ENCODE peak calls at places on chromosomes 1 and 21, in six cellular contexts. B is neural progenitor cell, J is fibroblast of lung, T is BJ, S is mucosa of descending colon, Z is HFF-Myc. O is an unnamed sample.
A peak's percentile ranks its signal among the peaks of the same experiment; 100 is the strongest.

GRCh38 chr1:246176126-246177024 is 330.7 kb downstream of the SMYD3 start:
- DNase-seq in B (no peak), J (no peak), T (no peak), S (no peak), Z (no peak), O (no peak)

GRCh38 chr1:164265232-164265631 is 293.8 kb upstream of the PBX1 start:
- DNase-seq in B (no peak), J (peak; percentile 8), T (no peak), S (peak; percentile 9), Z (no peak), O (no peak)

GRCh38 chr1:228646717-228647522 is 88.4 kb upstream of the RHOU start:
- DNase-seq in B (peak; percentile 60), J (peak; percentile 41), T (no peak), S (peak; percentile 21), Z (peak; percentile 17), O (no peak)

GRCh38 chr1:224629965-224630364 is 13.8 kb downstream of the CNIH3 start:
- DNase-seq in B (no peak), J (no peak), T (no peak), S (no peak), Z (no peak), O (no peak)

GRCh38 chr1:30197616-30197934 is 525.8 kb downstream of the MATN1 start:
- DNase-seq in B (no peak), J (peak; percentile 62), T (no peak), S (no peak), Z (no peak), O (no peak)

GRCh38 chr21:28342229-28342810 is 650.4 kb downstream of the LTN1 start:
- DNase-seq in B (no peak), J (no peak), T (no peak), S (no peak), Z (no peak), O (no peak)

GRCh38 chr21:25385912-25386474 is 221.3 kb downstream of the MRPL39 start:
- DNase-seq in B (peak; percentile 78), J (peak; percentile 78), T (no peak), S (peak; percentile 3), Z (peak; percentile 52), O (peak; percentile 32)

GRCh38 chr1:224650329-224650728 is 34.2 kb downstream of the CNIH3 start:
- DNase-seq in B (no peak), J (no peak), T (no peak), S (no peak), Z (no peak), O (no peak)

GRCh38 chr1:240310226-240310925 is 218.7 kb downstream of the FMN2 start:
- DNase-seq in B (no peak), J (peak; percentile 89), T (peak; percentile 71), S (no peak), Z (peak; percentile 77), O (no peak)

GRCh38 chr1:212951058-212951923 is 950 bp downstream of the VASH2 start:
- DNase-seq in B (peak; percentile 52), J (no peak), T (no peak), S (no peak), Z (no peak), O (no peak)

GRCh38 chr1:54623216-54624007 is at the start of gene FAM151A:
- DNase-seq in B (no peak), J (no peak), T (no peak), S (peak; percentile 35), Z (no peak), O (no peak)

GRCh38 chr1:17866451-17867029 is 111.4 kb downstream of the ACTL8 start:
- DNase-seq in B (no peak), J (peak; percentile 92), T (peak; percentile 80), S (no peak), Z (no peak), O (peak; percentile 56)

GRCh38 chr1:55559111-55559510 is 343.9 kb upstream of the USP24 start:
- DNase-seq in B (no peak), J (no peak), T (no peak), S (no peak), Z (no peak), O (no peak)

GRCh38 chr21:44477712-44478111 is 22.4 kb downstream of the LRRC3 start:
- DNase-seq in B (no peak), J (no peak), T (no peak), S (no peak), Z (no peak), O (no peak)

GRCh38 chr1:231626951-231627614 is 493 bp downstream of the DISC1 start:
- DNase-seq in B (peak; percentile 78), J (peak; percentile 37), T (no peak), S (peak; percentile 68), Z (no peak), O (no peak)

GRCh38 chr1:231628207-231628876 is 1.8 kb downstream of the DISC1 start:
- DNase-seq in B (no peak), J (no peak), T (peak; percentile 34), S (no peak), Z (no peak), O (no peak)

GRCh38 chr1:231629132-231629531 is 2.5 kb downstream of the DISC1 start:
- DNase-seq in B (no peak), J (no peak), T (no peak), S (peak; percentile 63), Z (no peak), O (no peak)

GRCh38 chr1:231625975-231626534 is 535 bp upstream of the DISC1 start:
- DNase-seq in B (no peak), J (no peak), T (no peak), S (no peak), Z (no peak), O (no peak)

DNA sequence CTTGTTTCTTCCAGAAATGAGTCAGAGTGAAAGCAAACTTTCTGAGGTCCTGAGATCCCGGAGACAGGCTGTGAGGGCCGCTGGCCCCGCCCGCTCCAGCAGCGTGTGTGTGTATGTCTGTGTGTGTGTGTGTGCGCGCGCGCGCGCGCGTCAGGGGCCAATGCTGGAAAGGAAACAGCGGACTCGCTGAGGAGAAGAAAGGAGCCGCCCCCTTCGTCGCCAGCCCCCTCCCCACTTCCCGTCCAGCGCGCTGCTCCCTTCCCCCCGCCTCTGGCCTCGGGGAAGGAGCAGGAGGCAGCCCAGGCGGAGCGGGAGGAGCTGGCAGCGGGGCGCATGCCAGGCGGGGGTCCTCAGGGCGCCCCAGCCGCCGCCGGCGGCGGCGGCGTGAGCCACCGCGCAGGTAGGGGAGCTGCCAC is at the start of gene DISC1:
- DNase-seq in B (peak; percentile 93), J (peak; percentile 93), T (peak; percentile 49), S (peak; percentile 82), Z (peak; percentile 69), O (no peak)
- H3K4me3 ChIP-seq in B (peak within 1 kb of the TSS; percentile 85), J (peak within 1 kb of the TSS; percentile 84), T (peak within 1 kb of the TSS; percentile 84), S (peak within 1 kb of the TSS; percentile 52), Z (peak within 1 kb of the TSS; percentile 63), O (peak within 1 kb of the TSS; percentile 83)

GRCh38 chr1:225880636-225881035 is 1.5 kb downstream of the TMEM63A start:
- DNase-seq in B (no peak), J (no peak), T (no peak), S (no peak), Z (no peak), O (no peak)

GRCh38 chr1:225878282-225878681 is 3.9 kb downstream of the TMEM63A start:
- DNase-seq in B (no peak), J (no peak), T (no peak), S (no peak), Z (no peak), O (no peak)

GRCh38 chr1:225881081-225882007 is 836 bp downstream of the TMEM63A start:
- DNase-seq in B (peak; percentile 48), J (peak; percentile 44), T (no peak), S (peak; percentile 78), Z (no peak), O (no peak)

GRCh38 chr1:225880210-225880584 is 2.0 kb downstream of the TMEM63A start:
- DNase-seq in B (no peak), J (no peak), T (no peak), S (peak; percentile 55), Z (no peak), O (no peak)

GRCh38 chr1:225879521-225880209 is 2.5 kb downstream of the TMEM63A start:
- DNase-seq in B (no peak), J (no peak), T (no peak), S (peak; percentile 59), Z (no peak), O (no peak)
- H3K4me3 ChIP-seq in B (no peak overlapping the region), J (no peak overlapping the region), T (no peak overlapping the region), S (no peak overlapping the region), Z (no peak overlapping the region), O (peak overlapping the region; percentile 97)

DNA sequence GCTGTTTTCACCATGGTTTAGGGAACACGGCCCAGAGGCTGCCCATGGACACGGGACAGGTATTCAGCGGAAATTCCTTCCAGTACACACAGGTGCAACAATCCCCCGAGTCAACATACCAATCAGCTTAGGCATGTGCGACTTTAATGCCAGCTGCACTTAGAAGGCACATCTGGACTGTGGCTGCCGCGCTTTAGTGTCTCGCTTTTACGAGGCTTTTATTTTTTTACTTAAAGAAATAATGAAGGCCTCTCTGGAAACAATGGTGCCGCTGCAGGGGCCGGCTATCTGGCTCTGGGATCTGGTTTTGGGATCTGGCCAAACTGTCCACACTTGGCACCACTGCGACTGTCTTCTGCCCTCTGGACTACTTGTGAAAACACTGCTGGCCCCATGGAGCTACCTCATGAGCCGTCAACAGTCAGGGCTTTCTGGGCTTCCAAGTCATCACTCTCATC is 55.5 kb downstream of the SLC66A1 start:
- DNase-seq in B (no peak), J (no peak), T (no peak), S (no peak), Z (no peak), O (no peak)
- H3K4me3 ChIP-seq in B (no peak overlapping the region), J (no peak overlapping the region), T (no peak overlapping the region), S (no peak overlapping the region), Z (no peak overlapping the region), O (no peak overlapping the region)

GRCh38 chr1:203028067-203028783 is 1.9 kb downstream of the PPFIA4 start:
- DNase-seq in B (no peak), J (no peak), T (no peak), S (no peak), Z (no peak), O (no peak)

GRCh38 chr1:203028784-203029553 is 2.7 kb downstream of the PPFIA4 start:
- DNase-seq in B (no peak), J (no peak), T (no peak), S (no peak), Z (no peak), O (no peak)

GRCh38 chr1:203031467-203031866 is 5.2 kb downstream of the PPFIA4 start:
- DNase-seq in B (no peak), J (no peak), T (no peak), S (no peak), Z (no peak), O (no peak)

GRCh38 chr1:203026666-203027663 is 674 bp downstream of the PPFIA4 start:
- DNase-seq in B (no peak), J (no peak), T (no peak), S (no peak), Z (no peak), O (no peak)

DNA sequence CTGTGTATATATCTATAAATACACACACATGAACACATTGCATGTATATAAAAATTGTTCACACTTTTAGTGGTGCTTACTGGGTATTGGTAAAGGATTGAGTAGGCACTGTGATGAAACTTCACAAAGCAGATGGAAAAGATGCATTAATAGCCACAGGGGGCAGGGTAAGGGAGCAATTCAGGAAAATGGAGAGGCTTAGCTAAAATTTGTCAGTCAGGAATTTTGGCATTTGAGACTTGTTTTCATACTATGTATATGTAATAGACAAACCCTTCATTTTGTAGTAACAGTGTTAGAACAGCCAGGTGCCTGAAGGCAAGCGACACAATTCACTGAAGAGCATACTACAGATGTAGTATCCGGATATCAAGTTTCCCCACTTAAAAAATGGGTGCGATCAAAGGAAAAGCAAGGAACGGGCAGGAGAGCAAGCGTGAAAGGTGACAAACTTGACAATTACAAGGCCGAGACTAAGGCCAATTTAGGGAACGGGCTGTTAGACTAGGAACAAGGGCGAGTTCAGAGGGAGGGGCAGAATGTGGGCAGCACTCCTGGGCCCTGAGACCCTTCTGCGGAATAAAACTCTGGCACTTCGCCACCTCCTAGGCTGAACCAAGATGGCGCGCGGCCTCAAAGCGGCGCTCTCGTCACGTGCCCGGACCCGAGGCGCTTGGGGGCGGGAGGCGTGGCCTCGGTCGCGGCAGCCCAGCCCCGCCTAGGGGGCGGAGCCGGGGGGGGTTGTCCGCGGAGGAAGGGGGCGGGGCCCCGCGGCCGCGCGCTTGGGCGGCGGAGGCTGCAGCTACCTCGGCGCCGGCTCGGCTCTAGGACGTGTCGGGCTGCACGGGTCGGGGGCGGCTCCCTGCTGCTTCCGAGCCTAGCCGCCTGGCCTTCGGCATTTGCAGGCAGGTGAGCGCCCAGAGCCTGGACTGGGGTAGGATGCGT is at the start of gene PPFIA4:
- DNase-seq in B (peak; percentile 95), J (peak; percentile 82), T (no peak), S (peak; percentile 87), Z (no peak), O (no peak)
- H3K4me3 ChIP-seq in B (peak within 1 kb of the TSS; percentile 68), J (peak within 1 kb of the TSS; percentile 72), T (peak within 1 kb of the TSS; percentile 65), S (no peak within 1 kb of the TSS), Z (peak within 1 kb of the TSS; percentile 51), O (peak within 1 kb of the TSS; percentile 79)